ENCODE peak calls at places on chromosomes 2 and 18, in four cellular contexts. V is IMR-90, R is mammary epithelial cell, I is fibroblast of lung. M is an unnamed sample.

GRCh38 chr18:45728341-45729010 is 4.5 kb downstream of the SLC14A1 start:
- DNase-seq in V (peak), R (no peak), I (peak), M (no peak)

GRCh38 chr2:159797468-159798375 is at the start of gene CD302:
- DNase-seq in V (peak), R (peak), I (peak), M (no peak)

GRCh38 chr18:78977627-78978271 is 1.9 kb upstream of the SALL3 start:
- DNase-seq in V (no peak), R (no peak), I (peak), M (no peak)

GRCh38 chr18:9779630-9780029 is 71.5 kb downstream of the RAB31 start:
- DNase-seq in V (no peak), R (peak), I (no peak), M (no peak)

GRCh38 chr2:25127631-25128030 is 40.7 kb downstream of the POMC start:
- DNase-seq in V (peak), R (no peak), I (peak), M (no peak)

GRCh38 chr2:9970386-9971044 is 19.0 kb downstream of the GRHL1 start:
- DNase-seq in V (no peak), R (no peak), I (no peak), M (no peak)

GRCh38 chr2:121189656-121190381 is 95.2 kb downstream of the TFCP2L1 start:
- DNase-seq in V (no peak), R (no peak), I (no peak), M (no peak)

GRCh38 chr2:22281033-22281432 is 1103.9 kb upstream of the KLHL29 start:
- DNase-seq in V (peak), R (peak), I (peak), M (no peak)

GRCh38 chr2:179222076-179222475 is 42.6 kb downstream of the SESTD1 start:
- DNase-seq in V (no peak), R (no peak), I (no peak), M (no peak)

GRCh38 chr2:26757873-26758789 is 6.0 kb upstream of the SLC35F6 start:
- DNase-seq in V (peak), R (peak), I (peak), M (peak)

GRCh38 chr2:173086518-173087213 is 11.0 kb downstream of the MAP3K20 start:
- DNase-seq in V (peak), R (no peak), I (no peak), M (no peak)

GRCh38 chr2:2271471-2271941 is 59.6 kb downstream of the MYT1L start:
- DNase-seq in V (no peak), R (no peak), I (peak), M (no peak)

GRCh38 chr2:106886916-106887758 is 1.2 kb upstream of the ST6GAL2 start:
- DNase-seq in V (no peak), R (peak), I (peak), M (no peak)

GRCh38 chr2:219294356-219295351 is 14.5 kb downstream of the PTPRN start:
- DNase-seq in V (peak), R (peak), I (peak), M (peak)

GRCh38 chr2:222745836-222746559 is 74.5 kb downstream of the MOGAT1 start:
- DNase-seq in V (peak), R (no peak), I (peak), M (no peak)

GRCh38 chr2:104438481-104438880 is 415.4 kb upstream of the POU3F3 start:
- DNase-seq in V (no peak), R (no peak), I (no peak), M (no peak)

GRCh38 chr2:2769481-2770431 is 438.7 kb upstream of the MYT1L start:
- DNase-seq in V (no peak), R (no peak), I (no peak), M (peak)

GRCh38 chr2:62465741-62466500 is 40.1 kb downstream of the TMEM17 start:
- DNase-seq in V (no peak), R (no peak), I (no peak), M (no peak)

GRCh38 chr18:50507120-50507590 is 52.7 kb upstream of the MAPK4 start:
- DNase-seq in V (no peak), R (peak), I (peak), M (no peak)

GRCh38 chr2:208175843-208176160 is 12.4 kb upstream of the CRYGA start:
- DNase-seq in V (no peak), R (no peak), I (no peak), M (no peak)

GRCh38 chr2:165376571-165376975 is 92.9 kb upstream of the CSRNP3 start:
- DNase-seq in V (no peak), R (no peak), I (no peak), M (no peak)

GRCh38 chr2:48247171-48247570 is 282.8 kb upstream of the STON1 start:
- DNase-seq in V (peak), R (peak), I (peak), M (no peak)

GRCh38 chr2:8009010-8009597 is 672.8 kb upstream of the ID2 start:
- DNase-seq in V (peak), R (peak), I (peak), M (no peak)

GRCh38 chr2:223008936-223009335 is 43.1 kb upstream of the KCNE4 start:
- DNase-seq in V (no peak), R (no peak), I (no peak), M (no peak)

GRCh38 chr2:237156857-237157550 is 71.3 kb downstream of the COPS8 start:
- DNase-seq in V (no peak), R (no peak), I (no peak), M (no peak)

GRCh38 chr2:40418614-40419013 is 33.3 kb downstream of the SLC8A1 start:
- DNase-seq in V (peak), R (no peak), I (no peak), M (no peak)

GRCh38 chr18:48754993-48755473 is 195.7 kb downstream of the SMAD7 start:
- DNase-seq in V (no peak), R (no peak), I (no peak), M (no peak)

GRCh38 chr2:182818541-182819308 is 47.7 kb downstream of the FRZB start:
- DNase-seq in V (no peak), R (no peak), I (no peak), M (no peak)

GRCh38 chr18:65753520-65753919 is 2.7 kb downstream of the CDH7 start:
- DNase-seq in V (no peak), R (no peak), I (peak), M (no peak)

GRCh38 chr2:24489942-24490673 is 946 bp upstream of the NCOA1 start:
- DNase-seq in V (peak), R (peak), I (peak), M (no peak)

GRCh38 chr18:55672574-55673361 is 84.8 kb upstream of the TCF4 start:
- DNase-seq in V (no peak), R (no peak), I (no peak), M (no peak)

GRCh38 chr18:36149514-36150289 is 20.0 kb downstream of the ELP2 start:
- DNase-seq in V (no peak), R (no peak), I (no peak), M (no peak)

GRCh38 chr2:120230515-120231471 is 7.6 kb upstream of the TMEM185B start:
- DNase-seq in V (no peak), R (no peak), I (no peak), M (no peak)

GRCh38 chr18:13241083-13241892 is 22.7 kb downstream of the LDLRAD4 start:
- DNase-seq in V (no peak), R (no peak), I (no peak), M (no peak)

GRCh38 chr2:36404312-36404711 is 48.7 kb downstream of the CRIM1 start:
- DNase-seq in V (no peak), R (peak), I (peak), M (no peak)

DNA sequence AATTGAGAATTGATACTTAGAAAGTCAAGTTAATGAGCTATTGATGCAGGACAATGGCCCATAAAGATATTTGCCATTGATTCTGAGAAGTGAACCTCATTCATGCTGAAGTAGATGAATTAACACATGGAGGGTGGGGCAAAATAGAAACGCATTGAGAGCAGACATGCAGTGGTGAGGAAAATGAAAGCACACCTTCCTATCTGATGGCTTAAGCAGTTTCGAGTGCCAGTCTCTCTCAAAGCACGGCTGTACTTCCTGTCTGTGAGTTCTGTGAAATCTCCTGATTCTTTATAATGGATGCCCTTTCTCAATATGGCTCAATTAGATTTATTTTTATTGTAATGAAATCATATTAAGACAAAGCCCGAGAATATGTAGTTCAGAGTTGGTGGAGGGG is 246.9 kb downstream of the TMX3 start:
- DNase-seq in V (no peak), R (no peak), I (no peak), M (no peak)
- H2AFZ ChIP-seq in V (no peak), R (peak), I (no peak), M (peak)

DNA sequence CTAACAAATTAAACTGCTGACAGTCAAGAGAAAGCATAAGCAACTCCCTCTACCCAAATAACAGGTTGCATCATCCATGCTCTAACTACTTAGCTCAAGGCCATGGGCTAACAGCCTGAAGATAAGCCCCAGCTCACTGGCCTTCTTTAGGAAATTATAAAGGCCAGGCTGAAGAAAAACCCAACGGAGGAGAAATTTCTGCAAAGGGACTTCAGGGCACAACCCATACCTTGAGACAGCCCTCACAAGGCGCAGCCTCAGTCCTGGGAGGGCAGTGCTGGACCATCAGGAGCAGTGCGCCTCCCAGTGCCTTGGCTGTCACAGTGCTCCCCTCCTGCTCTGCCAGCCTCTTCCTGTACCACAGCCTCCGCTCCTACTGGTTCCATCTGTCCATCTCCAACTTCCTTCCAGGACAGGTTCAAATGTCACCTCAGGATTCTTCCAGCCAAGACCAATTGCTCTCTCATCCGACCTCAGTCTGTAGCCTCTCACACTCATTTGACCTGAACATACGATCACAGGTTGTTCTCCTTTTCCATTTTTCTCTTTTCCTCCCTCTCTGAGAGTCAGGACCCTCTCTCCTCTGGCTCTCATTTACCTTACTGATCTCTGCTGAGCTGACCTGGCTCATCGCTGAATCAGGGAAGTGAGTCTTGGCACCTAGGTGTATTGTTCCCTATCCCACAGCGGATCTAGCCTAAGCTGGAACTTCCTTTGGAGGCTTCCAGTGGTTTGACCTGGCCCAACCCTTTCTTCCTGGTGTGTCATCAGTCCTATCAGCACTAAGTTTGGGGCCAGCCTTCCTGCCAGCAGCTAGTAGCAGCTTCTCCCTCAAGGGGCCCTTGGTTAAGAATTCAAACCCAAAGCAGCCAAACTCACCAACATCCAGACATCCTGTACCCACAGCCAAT is 1.9 kb downstream of the MCFD2 start:
- DNase-seq in V (peak), R (peak), I (peak), M (no peak)
- H3K9ac ChIP-seq in V (peak), R (peak), I (no peak), M (peak)

DNA sequence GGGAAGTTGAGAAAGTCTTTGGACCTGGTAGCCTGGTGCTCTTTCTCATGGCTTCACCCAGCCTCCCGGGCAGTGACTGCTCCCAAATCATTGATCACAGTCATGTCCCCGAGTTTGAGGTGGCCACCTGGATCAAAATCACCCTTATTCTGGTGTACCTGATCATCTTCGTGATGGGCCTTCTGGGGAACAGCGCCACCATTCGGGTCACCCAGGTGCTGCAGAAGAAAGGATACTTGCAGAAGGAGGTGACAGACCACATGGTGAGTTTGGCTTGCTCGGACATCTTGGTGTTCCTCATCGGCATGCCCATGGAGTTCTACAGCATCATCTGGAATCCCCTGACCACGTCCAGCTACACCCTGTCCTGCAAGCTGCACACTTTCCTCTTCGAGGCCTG is 391 bp downstream of the GPR39 start:
- DNase-seq in V (no peak), R (no peak), I (no peak), M (no peak)
- H2AFZ ChIP-seq in V (peak), R (peak), I (no peak), M (peak)

DNA sequence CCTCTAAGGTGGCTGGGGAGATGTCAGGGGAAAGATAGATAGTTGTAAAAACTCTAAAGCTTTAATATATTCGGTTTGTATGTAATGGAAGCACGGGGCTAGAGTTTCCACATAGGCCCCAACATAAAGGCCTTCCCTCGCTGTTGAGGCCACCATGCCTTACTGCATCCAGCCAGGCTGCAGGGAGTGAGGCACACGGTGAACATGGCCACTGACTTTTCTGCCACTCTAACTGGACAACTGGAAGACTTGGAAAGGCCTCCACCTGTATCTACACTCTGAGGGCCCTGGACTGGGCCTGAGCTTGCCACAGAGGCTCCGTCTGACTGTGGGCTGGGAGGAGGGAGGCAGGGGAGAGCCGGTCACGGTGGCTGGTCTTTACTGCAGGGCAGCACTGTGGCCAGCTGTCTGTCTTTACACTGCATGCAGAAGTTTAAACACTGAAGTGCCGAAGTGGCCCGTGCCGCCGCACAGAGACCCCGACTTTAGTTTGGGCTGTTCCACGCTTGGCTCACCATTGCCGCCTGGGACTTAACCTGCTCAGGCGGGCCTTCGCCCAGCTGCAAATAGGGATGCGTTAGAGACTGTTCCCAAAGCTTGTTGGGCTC is 66.7 kb downstream of the EMILIN2 start:
- DNase-seq in V (no peak), R (no peak), I (no peak), M (no peak)
- H3K9ac ChIP-seq in V (no peak), R (no peak), I (no peak), M (no peak)

GRCh38 chr2:112977559-112978056 is at the start of gene IL36G:
- DNase-seq in V (no peak), R (peak), I (no peak), M (no peak)

GRCh38 chr2:112985090-112985489 is 7.3 kb downstream of the IL36G start:
- DNase-seq in V (no peak), R (no peak), I (no peak), M (no peak)

GRCh38 chr2:112980537-112980936 is 2.7 kb downstream of the IL36G start:
- DNase-seq in V (no peak), R (no peak), I (no peak), M (no peak)

DNA sequence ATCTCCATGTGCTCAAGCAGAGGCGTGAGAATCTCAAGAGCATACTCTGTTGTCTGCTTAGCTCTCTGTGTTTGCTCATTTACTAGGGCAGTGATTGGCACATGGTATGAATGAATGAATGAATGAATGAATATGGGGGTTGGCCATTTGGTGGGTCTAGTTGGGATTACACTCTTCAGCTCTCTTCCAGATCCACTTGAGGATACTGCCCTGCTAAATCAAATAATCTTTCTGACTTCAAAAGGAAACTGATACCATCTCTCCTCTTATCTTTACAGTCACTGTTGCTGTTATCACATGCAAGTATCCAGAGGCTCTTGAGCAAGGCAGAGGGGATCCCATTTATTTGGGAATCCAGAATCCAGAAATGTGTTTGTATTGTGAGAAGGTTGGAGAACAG is 1.9 kb downstream of the IL36G start:
- DNase-seq in V (no peak), R (no peak), I (no peak), M (no peak)
- H2AFZ ChIP-seq in V (no peak), R (no peak), I (no peak), M (no peak)

DNA sequence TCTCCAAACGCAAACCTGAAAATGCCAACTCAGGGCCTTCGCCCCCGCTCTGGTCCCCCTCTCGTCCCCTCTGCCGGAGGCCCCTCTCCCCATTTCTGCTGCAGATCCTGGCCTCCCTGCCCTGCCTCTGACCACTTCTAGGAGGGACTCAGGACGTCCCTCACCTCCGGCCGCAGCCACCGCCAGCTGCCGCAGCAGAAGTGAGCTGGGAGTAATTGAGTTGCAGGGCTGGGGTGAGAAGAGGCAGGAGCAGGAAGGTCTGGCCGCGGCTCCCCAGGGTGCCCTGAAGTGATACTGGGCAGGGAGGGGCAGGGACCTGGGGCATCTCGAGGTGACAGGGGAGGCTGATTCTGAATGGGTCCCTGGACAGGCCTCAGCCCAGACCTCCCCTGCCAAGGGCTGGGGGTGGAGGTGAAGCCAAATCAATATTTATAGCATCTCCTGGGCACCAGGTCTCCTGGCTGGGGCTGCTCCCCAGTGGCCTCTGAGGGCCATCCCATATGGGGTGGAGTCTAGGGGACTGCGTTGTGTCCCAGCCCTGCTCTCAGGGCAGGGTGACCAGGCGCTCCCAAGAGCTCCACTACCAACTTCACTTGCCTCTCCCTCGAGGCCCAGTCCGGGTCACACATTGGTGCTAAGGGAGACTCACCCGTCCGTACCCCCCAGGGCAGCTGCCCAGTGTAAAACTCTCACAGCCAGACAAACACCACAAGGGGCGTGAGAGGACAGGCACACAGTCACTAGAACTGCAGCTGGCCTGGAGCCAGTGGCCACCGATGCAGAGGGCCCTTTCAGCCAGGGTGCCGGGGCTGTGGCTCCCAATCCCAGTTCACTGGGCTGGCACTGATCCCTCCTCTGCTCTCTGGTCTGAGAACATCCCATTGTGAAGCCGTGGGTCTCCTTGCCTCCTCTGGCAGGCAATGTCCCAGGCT is 33.0 kb downstream of the KCNIP3 start:
- DNase-seq in V (no peak), R (no peak), I (no peak), M (no peak)
- H3K9ac ChIP-seq in V (no peak), R (no peak), I (no peak), M (no peak)

GRCh38 chr18:25490316-25490715 is 138.3 kb upstream of the ZNF521 start:
- DNase-seq in V (no peak), R (no peak), I (no peak), M (no peak)
- H2AFZ ChIP-seq in V (no peak), R (no peak), I (no peak), M (no peak)

GRCh38 chr2:96693286-96694200 is 46.3 kb downstream of the LMAN2L start:
- DNase-seq in V (no peak), R (no peak), I (no peak), M (no peak)
- H3K9ac ChIP-seq in V (no peak), R (no peak), I (no peak), M (no peak)

DNA sequence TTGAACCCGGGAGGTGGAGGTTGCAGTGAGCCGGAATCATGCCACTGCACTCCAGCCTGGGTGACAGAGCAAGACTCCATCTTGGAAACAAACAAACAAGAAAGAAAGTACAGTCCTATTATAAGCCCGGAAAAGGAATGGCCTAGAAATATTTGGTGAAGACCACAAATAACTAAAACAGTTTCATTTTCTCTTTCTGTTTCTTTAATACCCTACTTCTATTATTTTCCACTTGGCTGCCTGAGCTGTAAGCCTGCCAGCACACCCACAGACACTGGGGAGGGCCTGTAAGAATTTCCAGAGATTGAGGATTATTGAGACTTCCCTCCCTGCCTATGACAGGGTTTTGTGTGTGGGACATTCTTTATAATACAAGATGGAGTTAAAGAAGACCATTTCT is 188.0 kb upstream of the DCC start:
- DNase-seq in V (no peak), R (no peak), I (peak), M (no peak)
- H2AFZ ChIP-seq in V (no peak), R (no peak), I (no peak), M (no peak)

M was measured in keratinocyte.